ENCODE peak calls at places on chromosomes 3 and 15, in nine cellular contexts. One of them, this sample, is unnamed.

GRCh38 chr3:140176526-140176925 is 241.5 kb downstream of the CLSTN2 start:
- DNase-seq in Karpas-422: no peak
- DNase-seq in trophoblast cell: no peak
- DNase-seq in MM.1S: no peak
- DNase-seq in OCI-LY7: no peak
- DNase-seq in HepG2: no peak
- DNase-seq in IMR-90: no peak
- DNase-seq in neuronal stem cell: no peak
- DNase-seq in neural progenitor cell: no peak
- DNase-seq in this sample: no peak

GRCh38 chr3:64232821-64233220 is 7.6 kb upstream of the PRICKLE2 start:
- DNase-seq in trophoblast cell: no peak
- DNase-seq in neural progenitor cell: no peak
- DNase-seq in OCI-LY7: no peak
- DNase-seq in neuronal stem cell: no peak
- DNase-seq in IMR-90: no peak
- DNase-seq in Karpas-422: no peak
- DNase-seq in HepG2: no peak
- DNase-seq in MM.1S: no peak
- DNase-seq in this sample: no peak

GRCh38 chr3:14879161-14879888 is 60.6 kb downstream of the FGD5 start:
- DNase-seq in neural progenitor cell: no peak
- DNase-seq in OCI-LY7: no peak
- DNase-seq in MM.1S: no peak
- DNase-seq in neuronal stem cell: no peak
- DNase-seq in IMR-90: no peak
- DNase-seq in Karpas-422: no peak
- DNase-seq in HepG2: no peak
- DNase-seq in trophoblast cell: no peak
- DNase-seq in this sample: no peak

GRCh38 chr15:78570710-78571109 is 5.4 kb downstream of the CHRNA5 start:
- DNase-seq in Karpas-422: peak; percentile 52
- DNase-seq in neuronal stem cell: no peak
- DNase-seq in IMR-90: no peak
- DNase-seq in OCI-LY7: no peak
- DNase-seq in neural progenitor cell: no peak
- DNase-seq in HepG2: no peak
- DNase-seq in trophoblast cell: no peak
- DNase-seq in MM.1S: no peak
- DNase-seq in this sample: no peak

GRCh38 chr15:36903922-36904479 is 196.3 kb downstream of the MEIS2 start:
- DNase-seq in Karpas-422: no peak
- DNase-seq in OCI-LY7: no peak
- DNase-seq in HepG2: no peak
- DNase-seq in neuronal stem cell: no peak
- DNase-seq in IMR-90: no peak
- DNase-seq in trophoblast cell: no peak
- DNase-seq in MM.1S: no peak
- DNase-seq in neural progenitor cell: no peak
- DNase-seq in this sample: peak; percentile 89

GRCh38 chr3:169227911-169228310 is 435.6 kb downstream of the MECOM start:
- DNase-seq in Karpas-422: no peak
- DNase-seq in MM.1S: peak; percentile 91
- DNase-seq in neural progenitor cell: peak; percentile 75
- DNase-seq in OCI-LY7: no peak
- DNase-seq in HepG2: no peak
- DNase-seq in neuronal stem cell: no peak
- DNase-seq in trophoblast cell: no peak
- DNase-seq in IMR-90: peak; percentile 71
- DNase-seq in this sample: no peak

GRCh38 chr3:12175137-12175593 is 16.5 kb upstream of the TIMP4 start:
- DNase-seq in HepG2: no peak
- DNase-seq in neuronal stem cell: no peak
- DNase-seq in IMR-90: peak; percentile 42
- DNase-seq in MM.1S: no peak
- DNase-seq in OCI-LY7: no peak
- DNase-seq in trophoblast cell: peak; percentile 83
- DNase-seq in neural progenitor cell: no peak
- DNase-seq in Karpas-422: no peak
- DNase-seq in this sample: peak; percentile 32

GRCh38 chr3:186097663-186098451 is 11.0 kb downstream of the ETV5 start:
- DNase-seq in neuronal stem cell: peak; percentile 96
- DNase-seq in trophoblast cell: peak; percentile 26
- DNase-seq in Karpas-422: no peak
- DNase-seq in MM.1S: no peak
- DNase-seq in neural progenitor cell: peak; percentile 95
- DNase-seq in IMR-90: peak; percentile 78
- DNase-seq in OCI-LY7: no peak
- DNase-seq in HepG2: peak; percentile 99
- DNase-seq in this sample: peak; percentile 95

GRCh38 chr3:52058111-52058510 is 1.7 kb upstream of the DUSP7 start:
- DNase-seq in neural progenitor cell: no peak
- DNase-seq in trophoblast cell: no peak
- DNase-seq in Karpas-422: peak; percentile 71
- DNase-seq in HepG2: no peak
- DNase-seq in OCI-LY7: peak; percentile 36
- DNase-seq in MM.1S: no peak
- DNase-seq in IMR-90: no peak
- DNase-seq in neuronal stem cell: no peak
- DNase-seq in this sample: no peak

GRCh38 chr3:52055537-52056351 is 627 bp downstream of the DUSP7 start:
- DNase-seq in OCI-LY7: peak; percentile 76
- DNase-seq in Karpas-422: peak; percentile 84
- DNase-seq in trophoblast cell: peak; percentile 59
- DNase-seq in MM.1S: peak; percentile 66
- DNase-seq in neuronal stem cell: no peak
- DNase-seq in IMR-90: peak; percentile 57
- DNase-seq in neural progenitor cell: peak; percentile 91
- DNase-seq in HepG2: peak; percentile 40
- DNase-seq in this sample: peak; percentile 49

GRCh38 chr3:52057806-52058099 is 1.4 kb upstream of the DUSP7 start:
- DNase-seq in IMR-90: no peak
- DNase-seq in OCI-LY7: no peak
- DNase-seq in MM.1S: no peak
- DNase-seq in neuronal stem cell: no peak
- DNase-seq in HepG2: no peak
- DNase-seq in Karpas-422: no peak
- DNase-seq in neural progenitor cell: no peak
- DNase-seq in trophoblast cell: no peak
- DNase-seq in this sample: no peak

GRCh38 chr3:52056521-52056967 is at the start of gene DUSP7:
- DNase-seq in HepG2: no peak
- DNase-seq in OCI-LY7: peak; percentile 84
- DNase-seq in IMR-90: peak; percentile 46
- DNase-seq in Karpas-422: peak; percentile 89
- DNase-seq in neuronal stem cell: peak; percentile 81
- DNase-seq in neural progenitor cell: peak; percentile 93
- DNase-seq in MM.1S: peak; percentile 80
- DNase-seq in trophoblast cell: peak; percentile 62
- DNase-seq in this sample: peak; percentile 66

GRCh38 chr3:52056968-52057805 is 816 bp upstream of the DUSP7 start:
- DNase-seq in OCI-LY7: peak; percentile 99
- DNase-seq in neural progenitor cell: peak; percentile 99
- DNase-seq in HepG2: peak; percentile 97
- DNase-seq in IMR-90: peak; percentile 97
- DNase-seq in MM.1S: peak; percentile 99
- DNase-seq in trophoblast cell: peak; percentile 100
- DNase-seq in Karpas-422: peak; percentile 99
- DNase-seq in neuronal stem cell: peak; percentile 98
- DNase-seq in this sample: peak; percentile 93
- H3K4me3 ChIP-seq in OCI-LY7: peak overlapping the region; percentile 82
- H3K4me3 ChIP-seq in neural progenitor cell: peak overlapping the region; percentile 76
- H3K4me3 ChIP-seq in HepG2: peak overlapping the region; percentile 62
- H3K4me3 ChIP-seq in IMR-90: peak overlapping the region; percentile 51
- H3K4me3 ChIP-seq in MM.1S: peak overlapping the region; percentile 75
- H3K4me3 ChIP-seq in trophoblast cell: peak overlapping the region; percentile 58
- H3K4me3 ChIP-seq in Karpas-422: peak overlapping the region; percentile 77
- H3K4me3 ChIP-seq in neuronal stem cell: peak overlapping the region; percentile 80
- H3K4me3 ChIP-seq in this sample: peak overlapping the region; percentile 72

GRCh38 chr3:188025555-188025954 is 128.4 kb upstream of the LPP start:
- DNase-seq in OCI-LY7: no peak
- DNase-seq in HepG2: no peak
- DNase-seq in Karpas-422: no peak
- DNase-seq in IMR-90: no peak
- DNase-seq in trophoblast cell: no peak
- DNase-seq in neuronal stem cell: no peak
- DNase-seq in neural progenitor cell: no peak
- DNase-seq in MM.1S: no peak
- DNase-seq in this sample: no peak

GRCh38 chr3:188026191-188026968 is 127.6 kb upstream of the LPP start:
- DNase-seq in neural progenitor cell: no peak
- DNase-seq in neuronal stem cell: no peak
- DNase-seq in IMR-90: no peak
- DNase-seq in trophoblast cell: peak; percentile 10
- DNase-seq in OCI-LY7: no peak
- DNase-seq in HepG2: peak; percentile 83
- DNase-seq in Karpas-422: no peak
- DNase-seq in MM.1S: no peak
- DNase-seq in this sample: no peak

GRCh38 chr3:188019761-188020160 is 134.2 kb upstream of the LPP start:
- DNase-seq in IMR-90: no peak
- DNase-seq in MM.1S: no peak
- DNase-seq in OCI-LY7: no peak
- DNase-seq in HepG2: no peak
- DNase-seq in neuronal stem cell: no peak
- DNase-seq in neural progenitor cell: no peak
- DNase-seq in trophoblast cell: no peak
- DNase-seq in Karpas-422: no peak
- DNase-seq in this sample: no peak

GRCh38 chr3:188021041-188021440 is 132.9 kb upstream of the LPP start:
- DNase-seq in HepG2: no peak
- DNase-seq in OCI-LY7: no peak
- DNase-seq in neural progenitor cell: no peak
- DNase-seq in trophoblast cell: no peak
- DNase-seq in Karpas-422: no peak
- DNase-seq in neuronal stem cell: no peak
- DNase-seq in MM.1S: no peak
- DNase-seq in IMR-90: peak; percentile 13
- DNase-seq in this sample: no peak

DNA sequence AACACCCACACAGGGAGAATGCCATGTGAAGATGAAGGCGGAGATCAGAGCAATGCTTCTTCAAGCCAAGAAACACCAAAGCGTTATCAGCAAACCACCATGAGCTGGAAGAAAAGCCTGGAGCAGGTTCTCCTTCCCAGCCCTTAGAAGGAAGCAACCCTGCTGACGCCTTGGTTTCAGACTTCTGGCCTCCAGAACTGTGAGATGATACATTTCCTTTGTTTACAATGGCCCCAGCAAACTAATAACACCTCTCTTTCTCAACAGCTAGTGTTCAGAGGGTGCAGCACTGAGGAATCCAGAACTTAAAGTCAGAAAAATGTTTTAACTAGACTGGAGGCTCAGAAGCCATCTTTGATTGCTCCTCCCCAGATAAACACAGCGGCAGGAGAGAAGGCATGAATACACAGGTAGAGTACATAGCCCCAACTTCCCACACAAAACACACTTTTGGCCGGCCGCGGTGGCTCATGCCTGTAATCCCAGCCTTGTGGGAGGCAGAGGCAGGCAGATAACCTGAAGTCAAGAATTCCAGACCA is 132.4 kb upstream of the LPP start:
- DNase-seq in trophoblast cell: peak; percentile 14
- DNase-seq in HepG2: peak; percentile 85
- DNase-seq in neuronal stem cell: no peak
- DNase-seq in OCI-LY7: no peak
- DNase-seq in neural progenitor cell: no peak
- DNase-seq in MM.1S: no peak
- DNase-seq in Karpas-422: no peak
- DNase-seq in IMR-90: peak; percentile 84
- DNase-seq in this sample: peak; percentile 65
- H2AFZ ChIP-seq in trophoblast cell: no peak overlapping the region
- H2AFZ ChIP-seq in HepG2: peak overlapping the region; percentile 59
- H2AFZ ChIP-seq in neuronal stem cell: no peak overlapping the region
- H2AFZ ChIP-seq in OCI-LY7: no peak overlapping the region
- H2AFZ ChIP-seq in neural progenitor cell: peak overlapping the region; percentile 37
- H2AFZ ChIP-seq in MM.1S: no peak overlapping the region
- H2AFZ ChIP-seq in Karpas-422: no peak overlapping the region
- H2AFZ ChIP-seq in IMR-90: peak overlapping the region; percentile 50
- H2AFZ ChIP-seq in this sample: peak overlapping the region; percentile 26

GRCh38 chr15:64926661-64927060 is 15.0 kb downstream of the ANKDD1A start:
- DNase-seq in neural progenitor cell: no peak
- DNase-seq in Karpas-422: no peak
- DNase-seq in trophoblast cell: no peak
- DNase-seq in OCI-LY7: no peak
- DNase-seq in IMR-90: no peak
- DNase-seq in neuronal stem cell: no peak
- DNase-seq in HepG2: no peak
- DNase-seq in MM.1S: no peak
- DNase-seq in this sample: no peak

GRCh38 chr15:64930778-64931240 is 19.1 kb downstream of the ANKDD1A start:
- DNase-seq in trophoblast cell: no peak
- DNase-seq in Karpas-422: no peak
- DNase-seq in neuronal stem cell: no peak
- DNase-seq in OCI-LY7: no peak
- DNase-seq in HepG2: no peak
- DNase-seq in MM.1S: peak; percentile 31
- DNase-seq in IMR-90: peak; percentile 65
- DNase-seq in neural progenitor cell: no peak
- DNase-seq in this sample: peak; percentile 24

GRCh38 chr15:64930019-64930652 is 18.4 kb downstream of the ANKDD1A start:
- DNase-seq in trophoblast cell: no peak
- DNase-seq in Karpas-422: no peak
- DNase-seq in IMR-90: no peak
- DNase-seq in MM.1S: peak; percentile 91
- DNase-seq in neural progenitor cell: no peak
- DNase-seq in OCI-LY7: no peak
- DNase-seq in neuronal stem cell: no peak
- DNase-seq in HepG2: no peak
- DNase-seq in this sample: no peak

GRCh38 chr15:64931381-64931780 is 19.7 kb downstream of the ANKDD1A start:
- DNase-seq in trophoblast cell: no peak
- DNase-seq in HepG2: no peak
- DNase-seq in IMR-90: no peak
- DNase-seq in neural progenitor cell: no peak
- DNase-seq in MM.1S: no peak
- DNase-seq in neuronal stem cell: no peak
- DNase-seq in OCI-LY7: no peak
- DNase-seq in Karpas-422: no peak
- DNase-seq in this sample: no peak

DNA sequence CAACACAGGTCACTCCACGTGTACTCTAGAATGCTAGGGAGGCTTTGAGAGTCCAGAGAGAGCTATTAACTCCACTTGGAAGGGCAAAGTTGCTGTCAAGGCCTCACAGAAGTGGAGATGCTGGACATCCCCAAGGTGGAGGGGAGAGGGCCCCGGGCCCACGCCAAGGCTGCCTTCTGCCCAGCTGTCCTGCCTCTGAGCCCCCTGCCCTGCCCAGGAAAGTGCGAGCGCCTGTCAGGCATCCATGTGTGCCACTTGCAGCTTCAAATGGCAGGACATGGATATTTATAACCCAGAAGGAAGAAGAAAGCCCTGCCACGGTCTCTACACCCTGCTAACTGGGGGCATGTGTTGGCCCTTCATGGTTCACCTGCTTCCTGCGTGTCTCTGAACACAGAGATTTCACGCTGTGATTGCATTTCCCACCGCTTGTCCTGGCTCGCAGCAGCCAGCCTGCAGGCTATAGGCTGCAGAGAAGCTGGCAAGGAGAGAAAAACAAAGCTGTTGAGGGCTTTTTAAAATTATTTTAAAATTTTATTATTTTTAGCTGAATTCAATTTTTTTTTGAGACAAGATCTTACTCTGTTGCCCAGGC is 17.0 kb downstream of the ANKDD1A start:
- DNase-seq in trophoblast cell: no peak
- DNase-seq in IMR-90: no peak
- DNase-seq in neural progenitor cell: no peak
- DNase-seq in OCI-LY7: no peak
- DNase-seq in HepG2: no peak
- DNase-seq in MM.1S: no peak
- DNase-seq in neuronal stem cell: no peak
- DNase-seq in Karpas-422: no peak
- DNase-seq in this sample: no peak
- H3K4me3 ChIP-seq in trophoblast cell: no peak overlapping the region
- H3K4me3 ChIP-seq in IMR-90: no peak overlapping the region
- H3K4me3 ChIP-seq in neural progenitor cell: no peak overlapping the region
- H3K4me3 ChIP-seq in OCI-LY7: no peak overlapping the region
- H3K4me3 ChIP-seq in HepG2: no peak overlapping the region
- H3K4me3 ChIP-seq in MM.1S: peak overlapping the region; percentile 34
- H3K4me3 ChIP-seq in neuronal stem cell: no peak overlapping the region
- H3K4me3 ChIP-seq in Karpas-422: no peak overlapping the region
- H3K4me3 ChIP-seq in this sample: no peak overlapping the region

GRCh38 chr3:175885196-175885766 is 1026.1 kb downstream of the NAALADL2 start:
- DNase-seq in Karpas-422: no peak
- DNase-seq in HepG2: no peak
- DNase-seq in trophoblast cell: no peak
- DNase-seq in OCI-LY7: no peak
- DNase-seq in IMR-90: no peak
- DNase-seq in MM.1S: no peak
- DNase-seq in neuronal stem cell: no peak
- DNase-seq in neural progenitor cell: peak; percentile 11
- DNase-seq in this sample: no peak
- H2AFZ ChIP-seq in Karpas-422: no peak overlapping the region
- H2AFZ ChIP-seq in HepG2: no peak overlapping the region
- H2AFZ ChIP-seq in trophoblast cell: no peak overlapping the region
- H2AFZ ChIP-seq in OCI-LY7: no peak overlapping the region
- H2AFZ ChIP-seq in IMR-90: no peak overlapping the region
- H2AFZ ChIP-seq in MM.1S: no peak overlapping the region
- H2AFZ ChIP-seq in neuronal stem cell: peak overlapping the region; percentile 16
- H2AFZ ChIP-seq in neural progenitor cell: peak overlapping the region; percentile 10
- H2AFZ ChIP-seq in this sample: no peak overlapping the region